ENCODE peak calls at places on chromosomes 1 and 21, in four cellular contexts. W, L, D and H are unnamed samples.

GRCh38 chr1:67148516-67149178 is 13.9 kb upstream of the C1orf141 start:
- DNase-seq in W (no peak), L (no peak), D (no peak), H (no peak)

GRCh38 chr1:31434101-31434871 is 21.3 kb downstream of the SERINC2 start:
- DNase-seq in W (no peak), L (no peak), D (no peak), H (peak; percentile 77)

GRCh38 chr1:44170281-44170823 is 28.9 kb upstream of the KLF18 start:
- DNase-seq in W (no peak), L (no peak), D (no peak), H (no peak)

GRCh38 chr1:45557422-45557944 is 6.9 kb downstream of the AKR1A1 start:
- DNase-seq in W (no peak), L (no peak), D (no peak), H (no peak)

GRCh38 chr1:91795601-91796389 is 90.2 kb downstream of the TGFBR3 start:
- DNase-seq in W (no peak), L (no peak), D (peak; percentile 34), H (no peak)

GRCh38 chr21:30555095-30555494 is 6.0 kb downstream of the KRTAP19-7 start:
- DNase-seq in W (no peak), L (no peak), D (no peak), H (no peak)

GRCh38 chr1:209105769-209106168 is 477.7 kb upstream of the CAMK1G start:
- DNase-seq in W (no peak), L (no peak), D (no peak), H (no peak)

GRCh38 chr1:63679076-63679475 is 85.9 kb downstream of the PGM1 start:
- DNase-seq in W (no peak), L (no peak), D (no peak), H (no peak)

GRCh38 chr1:45792744-45793143 is 10.7 kb upstream of the MAST2 start:
- DNase-seq in W (no peak), L (no peak), D (no peak), H (no peak)

GRCh38 chr1:12244078-12244477 is 14.2 kb downstream of the VPS13D start:
- DNase-seq in W (no peak), L (peak; percentile 47), D (no peak), H (no peak)

GRCh38 chr21:17370750-17371325 is 142.0 kb upstream of the CXADR start:
- DNase-seq in W (no peak), L (no peak), D (no peak), H (no peak)

GRCh38 chr1:29395724-29396437 is 159.6 kb downstream of the PTPRU start:
- DNase-seq in W (no peak), L (no peak), D (no peak), H (no peak)

GRCh38 chr1:2628191-2628932 is 4.5 kb downstream of the MMEL1 start:
- DNase-seq in W (no peak), L (no peak), D (no peak), H (no peak)

GRCh38 chr1:41891403-41891896 is 27.3 kb downstream of the HIVEP3 start:
- DNase-seq in W (no peak), L (peak; percentile 56), D (no peak), H (no peak)

GRCh38 chr1:175221548-175222175 is 29.1 kb upstream of the KIAA0040 start:
- DNase-seq in W (no peak), L (peak; percentile 43), D (peak; percentile 54), H (no peak)

GRCh38 chr1:32249831-32250525 is 1.1 kb upstream of the LCK start:
- DNase-seq in W (no peak), L (peak; percentile 60), D (no peak), H (peak; percentile 40)

GRCh38 chr21:37986751-37987399 is 70.6 kb upstream of the KCNJ6 start:
- DNase-seq in W (no peak), L (no peak), D (peak; percentile 12), H (no peak)

GRCh38 chr1:86538775-86539174 is 8.1 kb upstream of the CLCA4 start:
- DNase-seq in W (no peak), L (no peak), D (no peak), H (no peak)

GRCh38 chr1:14924455-14925325 is 228.9 kb upstream of the TMEM51 start:
- DNase-seq in W (peak; percentile 72), L (peak; percentile 72), D (peak; percentile 50), H (no peak)

GRCh38 chr1:224615861-224616760 is at the start of gene CNIH3:
- DNase-seq in W (no peak), L (no peak), D (peak; percentile 23), H (peak; percentile 85)

GRCh38 chr1:11194407-11195176 is 5.4 kb downstream of the ANGPTL7 start:
- DNase-seq in W (no peak), L (no peak), D (no peak), H (no peak)

GRCh38 chr1:38817958-38818705 is 41.4 kb downstream of the RRAGC start:
- DNase-seq in W (peak; percentile 29), L (peak; percentile 68), D (no peak), H (no peak)

GRCh38 chr1:162342452-162342983 is 34.1 kb downstream of the SPATA46 start:
- DNase-seq in W (no peak), L (no peak), D (no peak), H (no peak)

GRCh38 chr1:27144920-27145661 is 9.8 kb downstream of the SLC9A1 start:
- DNase-seq in W (no peak), L (no peak), D (peak; percentile 36), H (no peak)
- TF ChIP-seq POLR2A in W (no peak), L (no peak), D (no peak), H (no peak)

DNA sequence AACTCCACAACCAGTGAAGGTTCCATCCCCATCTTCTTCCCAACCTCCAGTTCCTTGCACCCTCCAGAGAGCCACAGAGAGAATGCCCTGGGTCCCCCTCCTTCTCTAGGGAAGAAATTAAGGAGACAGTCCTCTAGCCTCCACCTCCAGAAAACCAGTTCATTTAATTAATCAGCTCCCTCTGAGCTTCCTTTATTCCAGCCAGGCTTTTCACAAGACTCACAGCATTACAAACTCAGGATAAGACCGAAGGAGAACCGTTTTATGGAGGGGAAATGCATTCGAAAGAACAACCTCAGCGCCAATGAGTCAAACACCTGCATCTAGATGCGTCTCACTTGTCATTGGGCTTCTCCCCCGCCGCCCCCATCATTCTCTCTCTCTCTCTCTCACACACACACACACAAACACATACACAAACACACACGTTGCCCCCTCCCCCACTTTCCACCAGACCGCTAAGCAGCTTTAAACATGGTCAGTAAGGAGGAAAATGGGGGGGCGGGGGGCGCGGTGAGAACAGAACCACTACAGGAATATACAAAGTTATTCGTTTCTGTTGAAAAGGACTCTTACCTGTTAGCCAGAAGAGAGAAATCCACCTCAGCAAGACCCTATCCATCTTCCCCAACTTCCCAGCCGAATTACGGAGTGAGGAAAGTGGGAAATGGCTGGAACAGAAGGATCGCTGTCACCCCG is 544 bp downstream of the ILDR2 start:
- DNase-seq in W (no peak), L (no peak), D (no peak), H (no peak)
- H3K4me3 ChIP-seq in W (peak overlapping the region; percentile 25), L (peak overlapping the region; percentile 23), D (peak overlapping the region; percentile 60), H (no peak overlapping the region)

GRCh38 chr1:117537291-117537920 is 68.4 kb upstream of the TENT5C start:
- DNase-seq in W (no peak), L (peak; percentile 23), D (peak; percentile 65), H (peak; percentile 21)

GRCh38 chr1:117544509-117545109 is 61.2 kb upstream of the TENT5C start:
- DNase-seq in W (no peak), L (no peak), D (no peak), H (no peak)

GRCh38 chr1:117541003-117541402 is 64.8 kb upstream of the TENT5C start:
- DNase-seq in W (no peak), L (no peak), D (peak; percentile 92), H (no peak)

GRCh38 chr1:117541585-117541984 is 64.3 kb upstream of the TENT5C start:
- DNase-seq in W (no peak), L (no peak), D (no peak), H (no peak)

DNA sequence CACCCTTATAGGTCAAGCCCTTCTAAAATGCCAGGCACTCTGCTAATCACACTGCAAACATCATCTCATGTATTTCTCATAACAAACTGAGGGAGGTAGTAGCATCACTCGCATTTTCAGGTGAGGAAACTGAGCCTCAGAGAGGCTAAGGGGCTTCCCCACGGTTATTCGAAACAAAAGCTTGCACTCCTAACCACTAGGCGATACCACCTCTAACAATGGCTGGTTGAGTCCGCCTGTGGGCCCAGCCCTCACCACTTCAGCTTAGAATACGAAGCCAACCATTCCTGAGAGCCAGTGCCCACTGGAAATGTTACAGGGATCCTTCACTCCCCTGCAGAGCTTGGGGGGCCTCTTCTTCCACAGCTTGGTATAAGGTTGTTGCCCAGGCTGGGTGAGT is 65.3 kb upstream of the TENT5C start:
- DNase-seq in W (no peak), L (no peak), D (no peak), H (no peak)
- TF ChIP-seq CTCF in W (no peak), L (no peak), D (no peak), H (no peak)

GRCh38 chr1:1439550-1440261 is 4.2 kb downstream of the VWA1 start:
- DNase-seq in W (no peak), L (no peak), D (no peak), H (no peak)

GRCh38 chr1:1438531-1439381 is 3.3 kb downstream of the VWA1 start:
- DNase-seq in W (no peak), L (no peak), D (no peak), H (no peak)

GRCh38 chr1:1436634-1437032 is 1.1 kb downstream of the VWA1 start:
- DNase-seq in W (no peak), L (no peak), D (no peak), H (no peak)

GRCh38 chr1:1437033-1437903 is 1.8 kb downstream of the VWA1 start:
- DNase-seq in W (no peak), L (no peak), D (no peak), H (no peak)

GRCh38 chr1:1437904-1438376 is 2.5 kb downstream of the VWA1 start:
- DNase-seq in W (no peak), L (no peak), D (no peak), H (no peak)
- TF ChIP-seq POLR2A in W (no peak), L (no peak), D (no peak), H (no peak)

GRCh38 chr21:46110499-46111192 is 12.7 kb downstream of the COL6A2 start:
- DNase-seq in W (peak; percentile 70), L (no peak), D (peak; percentile 3), H (peak; percentile 16)
- H3K4me3 ChIP-seq in W (no peak overlapping the region), L (no peak overlapping the region), D (no peak overlapping the region), H (no peak overlapping the region)

GRCh38 chr1:229030642-229031390 is 240.1 kb upstream of the RAB4A start:
- DNase-seq in W (no peak), L (no peak), D (no peak), H (no peak)

GRCh38 chr1:229027622-229028182 is 243.2 kb upstream of the RAB4A start:
- DNase-seq in W (no peak), L (no peak), D (no peak), H (peak; percentile 43)

GRCh38 chr1:229029644-229030235 is 241.2 kb upstream of the RAB4A start:
- DNase-seq in W (no peak), L (no peak), D (no peak), H (no peak)

GRCh38 chr1:229028509-229028908 is 242.4 kb upstream of the RAB4A start:
- DNase-seq in W (no peak), L (no peak), D (no peak), H (no peak)

DNA sequence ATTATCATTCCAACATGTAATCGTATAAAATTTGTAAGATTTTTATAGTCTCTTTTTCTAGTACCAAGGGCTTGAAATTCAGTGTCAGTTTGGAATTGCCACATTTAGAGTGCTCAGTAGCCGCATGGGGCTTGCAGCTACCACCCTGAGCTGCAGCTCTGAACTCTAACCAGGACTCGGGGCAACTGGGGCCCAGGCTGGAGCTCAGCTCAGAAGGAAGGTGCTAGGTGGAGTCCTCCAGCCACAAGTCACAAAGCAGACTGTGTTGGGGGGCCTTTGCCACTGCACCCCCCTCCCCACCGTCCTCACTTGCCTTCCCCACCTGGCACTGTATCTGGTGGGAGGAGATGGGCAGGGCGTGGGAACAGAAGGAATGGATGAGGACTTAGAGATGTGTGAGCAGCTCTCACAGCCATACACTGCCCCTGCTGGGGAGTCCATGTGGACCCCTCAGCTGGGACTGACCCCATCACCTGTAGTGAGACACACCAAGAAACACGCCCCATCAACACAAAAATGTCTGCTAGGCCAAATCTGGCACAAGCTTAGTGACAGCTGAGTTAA is 241.8 kb upstream of the RAB4A start:
- DNase-seq in W (no peak), L (no peak), D (no peak), H (no peak)
- TF ChIP-seq CTCF in W (no peak), L (no peak), D (no peak), H (no peak)